ENCODE peak calls at places on chromosomes 13 and 19, in nine cellular contexts. C is pancreas, E is RCC 7860, M is T-cell, U is mesothelial cell of epicardium, W is PC-9, H is astrocyte of the spinal cord, G is left lung, O is astrocyte of the cerebellum. S is an unnamed sample.
A peak's percentile ranks its signal among the peaks of the same experiment; 100 is the strongest.

GRCh38 chr19:12774588-12775555 is at the start of gene HOOK2:
- DNase-seq in U (peak; percentile 62), W (peak; percentile 98), O (no peak), C (peak; percentile 99), E (no peak), H (no peak), G (peak; percentile 93), M (no peak), S (peak; percentile 98)

GRCh38 chr13:44930907-44931676 is 58.2 kb downstream of the NUFIP1 start:
- DNase-seq in H (peak; percentile 41), M (no peak), W (peak; percentile 77), O (no peak), G (no peak), E (peak; percentile 16), U (no peak), C (no peak), S (no peak)

GRCh38 chr13:112688560-112689497 is 1.0 kb upstream of the ATP11A start:
- DNase-seq in C (peak; percentile 36), W (no peak), M (no peak), U (peak; percentile 49), E (no peak), H (peak; percentile 2), G (peak; percentile 89), O (no peak), S (peak; percentile 44)

GRCh38 chr19:56983148-56983547 is 136.6 kb upstream of the USP29 start:
- DNase-seq in G (no peak), C (no peak), H (no peak), U (no peak), M (no peak), O (no peak), E (no peak), W (no peak), S (no peak)

GRCh38 chr19:40539070-40539469 is 37.6 kb upstream of the SHKBP1 start:
- DNase-seq in W (peak; percentile 38), C (no peak), O (no peak), E (peak; percentile 9), G (no peak), H (no peak), U (no peak), M (no peak), S (no peak)

GRCh38 chr13:99251908-99252307 is 6.3 kb downstream of the GPR18 start:
- DNase-seq in W (no peak), M (no peak), G (no peak), U (no peak), H (no peak), C (no peak), O (no peak), E (no peak), S (no peak)

GRCh38 chr19:15304140-15304705 is 28.1 kb downstream of the BRD4 start:
- DNase-seq in E (no peak), M (no peak), H (peak; percentile 38), C (no peak), U (no peak), G (no peak), O (no peak), W (no peak), S (no peak)

GRCh38 chr13:50512602-50513527 is 330.6 kb downstream of the DLEU7 start:
- DNase-seq in E (no peak), U (no peak), M (peak; percentile 22), W (no peak), H (peak; percentile 73), O (peak; percentile 26), C (no peak), G (peak; percentile 79), S (no peak)

GRCh38 chr19:18300930-18301717 is 19.7 kb upstream of the JUND start:
- DNase-seq in H (peak; percentile 47), G (peak; percentile 80), U (no peak), M (no peak), W (peak; percentile 87), C (no peak), E (peak; percentile 82), O (no peak), S (no peak)

GRCh38 chr13:20331419-20331818 is 99.3 kb upstream of the GJB6 start:
- DNase-seq in H (no peak), O (no peak), C (no peak), E (no peak), G (no peak), W (no peak), U (no peak), M (no peak), S (no peak)

GRCh38 chr19:29845576-29846176 is 33.9 kb downstream of the CCNE1 start:
- DNase-seq in E (peak; percentile 9), C (no peak), H (no peak), W (no peak), O (no peak), G (no peak), M (no peak), U (peak; percentile 55), S (peak; percentile 60)

GRCh38 chr19:40822161-40822560 is 23.2 kb downstream of the EGLN2 start:
- DNase-seq in E (no peak), U (no peak), W (no peak), H (no peak), O (no peak), M (no peak), G (no peak), C (peak; percentile 13), S (peak; percentile 25)

GRCh38 chr13:54226866-54227265 is 1198.3 kb downstream of the OLFM4 start:
- DNase-seq in G (no peak), W (no peak), E (no peak), U (no peak), M (no peak), H (no peak), C (no peak), O (no peak), S (no peak)

GRCh38 chr19:10043286-10043927 is 30.1 kb downstream of the RDH8 start:
- DNase-seq in M (no peak), H (peak; percentile 65), U (no peak), G (no peak), O (no peak), E (no peak), C (no peak), W (peak; percentile 16), S (no peak)

GRCh38 chr19:13427273-13428051 is 78.8 kb downstream of the CACNA1A start:
- DNase-seq in O (no peak), C (no peak), E (no peak), W (no peak), H (no peak), G (no peak), U (no peak), M (no peak), S (no peak)

GRCh38 chr19:40982594-40983101 is 8.4 kb upstream of the CYP2B6 start:
- DNase-seq in W (no peak), G (no peak), U (no peak), E (no peak), C (no peak), H (no peak), O (no peak), M (no peak), S (peak; percentile 86)

GRCh38 chr19:41223431-41224234 is 4.6 kb downstream of the AXL start:
- DNase-seq in U (no peak), H (peak; percentile 89), C (no peak), M (no peak), O (peak; percentile 42), W (peak; percentile 86), G (peak; percentile 47), E (peak; percentile 93), S (peak; percentile 85)

GRCh38 chr19:17727843-17728242 is 8.6 kb downstream of the MAP1S start:
- DNase-seq in H (no peak), U (no peak), E (no peak), M (no peak), C (no peak), O (no peak), G (no peak), W (no peak), S (no peak)

GRCh38 chr13:110644892-110645521 is 29.7 kb downstream of the NAXD start:
- DNase-seq in H (peak; percentile 83), U (peak; percentile 51), C (peak; percentile 56), E (no peak), G (peak; percentile 70), M (peak; percentile 51), O (no peak), W (no peak), S (peak; percentile 93)

GRCh38 chr13:51861728-51862300 is at the start of gene CCDC70:
- DNase-seq in M (no peak), G (no peak), O (no peak), C (no peak), H (peak; percentile 36), W (no peak), E (peak; percentile 62), U (no peak), S (no peak)

GRCh38 chr19:35024095-35024494 is 6.2 kb upstream of the SCN1B start:
- DNase-seq in H (no peak), U (no peak), W (no peak), G (no peak), O (no peak), M (no peak), E (no peak), C (no peak), S (no peak)

GRCh38 chr13:73341748-73342147 is 282.9 kb downstream of the KLF5 start:
- DNase-seq in M (no peak), E (no peak), W (no peak), C (no peak), U (no peak), H (peak; percentile 47), G (no peak), O (peak; percentile 27), S (peak; percentile 30)

GRCh38 chr13:48528720-48529119 is 4.2 kb downstream of the RCBTB2 start:
- DNase-seq in H (no peak), W (no peak), G (no peak), O (no peak), U (no peak), C (no peak), M (no peak), E (no peak), S (no peak)